ENCODE peak calls at places on chromosomes 4 and X, in six cellular contexts. M is cardiac muscle cell, D is left ventricle myocardium inferior, E is HL-60, J is type B pancreatic cell, Y is pancreas. W is an unnamed sample.

GRCh38 chr4:127604949-127605709 is 27.6 kb upstream of the INTU start:
- DNase-seq in M (peak), D (no peak), E (no peak), J (no peak), Y (no peak), W (no peak)

GRCh38 chr4:145936142-145937020 is 2.2 kb downstream of the ZNF827 start:
- DNase-seq in M (peak), D (peak), E (no peak), J (peak), Y (peak), W (peak)

GRCh38 chr4:66252291-66252690 is 582.0 kb upstream of the EPHA5 start:
- DNase-seq in M (peak), D (no peak), E (no peak), J (no peak), Y (no peak), W (no peak)

GRCh38 chr4:120760047-120760446 is 162.5 kb downstream of the PRDM5 start:
- DNase-seq in M (no peak), D (no peak), E (no peak), J (no peak), Y (no peak), W (no peak)

GRCh38 chr4:7041851-7042696 is 1.1 kb upstream of the TADA2B start:
- DNase-seq in M (no peak), D (peak), E (peak), J (no peak), Y (peak), W (peak)

GRCh38 chrX:11309220-11309619 is 16.0 kb downstream of the AMELX start:
- DNase-seq in M (peak), D (no peak), E (no peak), J (no peak), Y (no peak), W (no peak)

GRCh38 chr4:168711197-168712120 is 214.6 kb downstream of the PALLD start:
- DNase-seq in M (peak), D (no peak), E (no peak), J (no peak), Y (no peak), W (no peak)

GRCh38 chr4:123826896-123827295 is 430.3 kb downstream of the SPRY1 start:
- DNase-seq in M (peak), D (no peak), E (no peak), J (no peak), Y (no peak), W (no peak)

GRCh38 chr4:5266991-5267390 is 215.7 kb downstream of the STK32B start:
- DNase-seq in M (no peak), D (no peak), E (no peak), J (no peak), Y (no peak), W (no peak)

GRCh38 chr4:139167774-139168444 is 9.1 kb downstream of the ELF2 start:
- DNase-seq in M (peak), D (no peak), E (peak), J (no peak), Y (no peak), W (peak)

GRCh38 chrX:19347916-19348315 is 4.2 kb downstream of the PDHA1 start:
- DNase-seq in M (no peak), D (no peak), E (no peak), J (no peak), Y (no peak), W (no peak)

GRCh38 chrX:46444011-46444410 is 101.2 kb downstream of the ZNF674 start:
- DNase-seq in M (peak), D (no peak), E (peak), J (no peak), Y (no peak), W (peak)

GRCh38 chr4:88134536-88135361 is 23.7 kb downstream of the ABCG2 start:
- DNase-seq in M (no peak), D (no peak), E (no peak), J (no peak), Y (no peak), W (no peak)

GRCh38 chr4:183889190-183889589 is 15.9 kb upstream of the STOX2 start:
- DNase-seq in M (no peak), D (no peak), E (no peak), J (no peak), Y (no peak), W (no peak)

GRCh38 chr4:14022428-14022827 is 394.9 kb upstream of the BOD1L1 start:
- DNase-seq in M (peak), D (no peak), E (no peak), J (no peak), Y (no peak), W (no peak)

GRCh38 chr4:176187610-176188009 is 7.8 kb downstream of the SPATA4 start:
- DNase-seq in M (no peak), D (no peak), E (no peak), J (no peak), Y (no peak), W (no peak)

DNA sequence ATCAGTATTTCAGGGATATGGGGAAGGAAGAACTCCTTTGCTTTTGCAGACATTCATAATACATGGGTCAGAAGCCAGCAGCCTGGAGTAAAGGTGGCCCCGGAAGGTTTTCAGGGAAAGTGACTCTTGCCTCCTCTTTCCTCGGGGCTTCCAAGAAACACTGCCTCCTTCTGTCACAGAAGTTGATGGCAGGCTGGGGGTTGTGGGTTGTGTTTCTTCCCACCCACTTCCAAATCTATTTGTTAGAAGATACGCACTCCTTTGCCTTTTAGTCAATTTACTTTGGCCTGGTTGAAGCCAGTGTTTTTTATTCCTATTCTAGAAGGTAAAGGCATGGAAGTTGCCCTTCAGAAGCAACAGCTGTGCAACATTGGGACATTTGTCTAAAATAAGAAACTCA is 19.7 kb downstream of the KIT start:
- DNase-seq in M (no peak), D (no peak), E (no peak), J (no peak), Y (no peak), W (no peak)
- TF ChIP-seq CTCF in M (no peak), D (no peak), E (no peak), J (no peak), Y (no peak), W (no peak)

DNA sequence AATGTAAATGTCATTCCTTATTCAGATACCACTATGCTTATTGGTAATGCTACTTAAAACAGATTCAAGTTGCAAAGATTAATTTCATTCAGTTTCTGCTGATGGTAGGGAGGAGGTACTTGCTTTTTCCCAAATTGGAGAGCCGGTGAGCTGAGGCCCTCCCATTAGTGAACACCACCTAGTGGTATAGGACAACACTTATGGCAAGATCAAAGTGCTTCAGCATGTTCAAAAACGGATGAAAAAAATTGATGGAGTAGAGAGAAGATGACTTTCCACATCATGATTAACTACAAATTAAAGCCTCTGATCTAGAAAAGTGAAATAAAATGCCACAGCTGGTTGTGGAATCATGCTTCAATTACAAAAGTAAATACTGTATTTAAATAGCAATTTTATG is 112.9 kb downstream of the MBNL3 start:
- DNase-seq in M (peak), D (no peak), E (no peak), J (no peak), Y (no peak), W (no peak)
- TF ChIP-seq CTCF in M (peak), D (no peak), E (no peak), J (peak), Y (no peak), W (peak)

GRCh38 chr4:80202190-80202711 is 4.9 kb downstream of the PRDM8 start:
- DNase-seq in M (peak), D (peak), E (no peak), J (peak), Y (peak), W (peak)
- TF ChIP-seq CTCF in M (peak), D (peak), E (peak), J (peak), Y (peak), W (peak)

DNA sequence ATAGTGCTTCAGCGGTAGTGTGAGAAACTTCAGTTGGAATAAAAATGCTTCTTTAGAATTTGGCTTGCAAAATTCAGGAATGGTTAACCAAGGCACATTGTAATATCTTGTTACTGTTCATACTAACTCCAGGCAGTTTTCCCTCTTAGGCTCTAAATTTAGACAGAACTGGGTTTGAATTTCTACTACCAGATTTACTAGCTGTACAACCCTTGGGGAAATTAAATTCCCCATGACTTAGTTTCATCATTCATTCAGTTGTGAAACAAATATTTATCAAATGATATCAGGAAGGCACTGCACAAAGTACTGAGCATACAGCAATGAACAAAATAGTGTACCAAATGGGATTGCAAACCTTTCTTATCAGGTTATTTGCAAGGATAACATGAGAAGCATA is 135.0 kb upstream of the IL15 start:
- DNase-seq in M (peak), D (no peak), E (no peak), J (no peak), Y (no peak), W (no peak)
- TF ChIP-seq CTCF in M (no peak), D (no peak), E (no peak), J (no peak), Y (no peak), W (no peak)

GRCh38 chrX:49840679-49841078 is 11.6 kb downstream of the PAGE4 start:
- DNase-seq in M (peak), D (peak), E (peak), J (no peak), Y (peak), W (peak)
- TF ChIP-seq CTCF in M (peak), D (peak), E (no peak), J (peak), Y (peak), W (no peak)